ENCODE peak calls at places on chromosomes 2 and 18, in five cellular contexts. P is ecto neural progenitor cell, V is aorta, X is fibroblast of villous mesenchyme, J is iris pigment epithelial cell. A is an unnamed sample.

GRCh38 chr2:20065885-20066602 is 14.6 kb upstream of the LAPTM4A start:
- DNase-seq in P (no peak), V (peak), X (peak), J (peak), A (peak)

GRCh38 chr2:151162185-151162584 is 99.5 kb downstream of the RBM43 start:
- DNase-seq in P (no peak), V (no peak), X (peak), J (peak), A (no peak)

GRCh38 chr18:2303517-2304238 is 267.6 kb downstream of the METTL4 start:
- DNase-seq in P (no peak), V (no peak), X (no peak), J (peak), A (no peak)

GRCh38 chr2:152493417-152493816 is 158.4 kb downstream of the FMNL2 start:
- DNase-seq in P (no peak), V (no peak), X (no peak), J (no peak), A (no peak)

GRCh38 chr2:217451634-217452033 is 551.2 kb downstream of the TNS1 start:
- DNase-seq in P (no peak), V (no peak), X (peak), J (peak), A (no peak)

GRCh38 chr2:113123731-113124130 is 3.7 kb upstream of the IL1RN start:
- DNase-seq in P (peak), V (no peak), X (no peak), J (no peak), A (no peak)

GRCh38 chr2:68294913-68295312 is 24.8 kb downstream of the CNRIP1 start:
- DNase-seq in P (no peak), V (no peak), X (no peak), J (no peak), A (no peak)

GRCh38 chr2:55862673-55863390 is 60.8 kb downstream of the EFEMP1 start:
- DNase-seq in P (no peak), V (no peak), X (peak), J (peak), A (no peak)

GRCh38 chr2:129396980-129397599 is 582.4 kb upstream of the RAB6C start:
- DNase-seq in P (peak), V (no peak), X (no peak), J (peak), A (no peak)

GRCh38 chr18:11309172-11309571 is 159.8 kb upstream of the PIEZO2 start:
- DNase-seq in P (no peak), V (no peak), X (no peak), J (peak), A (no peak)

GRCh38 chr18:22493255-22493654 is 75.5 kb upstream of the CTAGE1 start:
- DNase-seq in P (no peak), V (no peak), X (peak), J (no peak), A (no peak)

GRCh38 chr18:76621782-76622495 is 126.9 kb upstream of the ZNF516 start:
- DNase-seq in P (no peak), V (no peak), X (peak), J (peak), A (no peak)

A was measured in Right ventricle myocardium superior.